ENCODE peak calls at places on chromosomes 6 and 20, in seven cellular contexts. One of them, this sample, is unnamed.
A peak's percentile ranks its signal among the peaks of the same experiment; 100 is the strongest.

GRCh38 chr6:133568970-133569889 is 319.7 kb upstream of the TCF21 start:
- DNase-seq in AG09319: no peak
- DNase-seq in NB4: peak; percentile 25
- DNase-seq in nephron progenitor cell: peak; percentile 21
- DNase-seq in cardiac fibroblast: peak; percentile 95
- DNase-seq in SK-N-SH: peak; percentile 50
- DNase-seq in neural crest cell: no peak
- DNase-seq in this sample: peak; percentile 92

GRCh38 chr20:31967830-31968249 is at the start of gene XKR7:
- DNase-seq in AG09319: no peak
- DNase-seq in nephron progenitor cell: peak; percentile 70
- DNase-seq in neural crest cell: peak; percentile 23
- DNase-seq in cardiac fibroblast: no peak
- DNase-seq in NB4: peak; percentile 64
- DNase-seq in SK-N-SH: peak; percentile 94
- DNase-seq in this sample: no peak

GRCh38 chr20:25058797-25059486 is 1.0 kb upstream of the ACSS1 start:
- DNase-seq in SK-N-SH: peak; percentile 49
- DNase-seq in neural crest cell: no peak
- DNase-seq in NB4: peak; percentile 46
- DNase-seq in cardiac fibroblast: no peak
- DNase-seq in AG09319: no peak
- DNase-seq in nephron progenitor cell: no peak
- DNase-seq in this sample: peak; percentile 10

GRCh38 chr6:147947521-147947920 is 395.1 kb upstream of the SASH1 start:
- DNase-seq in SK-N-SH: no peak
- DNase-seq in cardiac fibroblast: peak; percentile 4
- DNase-seq in neural crest cell: no peak
- DNase-seq in NB4: no peak
- DNase-seq in AG09319: no peak
- DNase-seq in nephron progenitor cell: no peak
- DNase-seq in this sample: peak; percentile 24

GRCh38 chr6:125598422-125598821 is 151.0 kb upstream of the HEY2 start:
- DNase-seq in SK-N-SH: no peak
- DNase-seq in cardiac fibroblast: peak; percentile 94
- DNase-seq in neural crest cell: no peak
- DNase-seq in NB4: peak; percentile 94
- DNase-seq in AG09319: peak; percentile 8
- DNase-seq in nephron progenitor cell: no peak
- DNase-seq in this sample: peak; percentile 29

GRCh38 chr6:109506841-109507240 is 23.8 kb upstream of the ZBTB24 start:
- DNase-seq in SK-N-SH: no peak
- DNase-seq in AG09319: no peak
- DNase-seq in cardiac fibroblast: no peak
- DNase-seq in nephron progenitor cell: no peak
- DNase-seq in neural crest cell: no peak
- DNase-seq in NB4: no peak
- DNase-seq in this sample: no peak

GRCh38 chr6:71126506-71126905 is 162.1 kb upstream of the OGFRL1 start:
- DNase-seq in AG09319: no peak
- DNase-seq in cardiac fibroblast: no peak
- DNase-seq in neural crest cell: no peak
- DNase-seq in SK-N-SH: no peak
- DNase-seq in nephron progenitor cell: no peak
- DNase-seq in NB4: no peak
- DNase-seq in this sample: no peak

GRCh38 chr6:39507331-39507998 is 185.0 kb upstream of the KCNK16 start:
- DNase-seq in nephron progenitor cell: no peak
- DNase-seq in neural crest cell: no peak
- DNase-seq in SK-N-SH: no peak
- DNase-seq in NB4: no peak
- DNase-seq in cardiac fibroblast: no peak
- DNase-seq in AG09319: no peak
- DNase-seq in this sample: no peak

GRCh38 chr20:23493172-23493772 is 2.4 kb downstream of the CST8 start:
- DNase-seq in AG09319: no peak
- DNase-seq in SK-N-SH: no peak
- DNase-seq in cardiac fibroblast: no peak
- DNase-seq in neural crest cell: no peak
- DNase-seq in nephron progenitor cell: no peak
- DNase-seq in NB4: no peak
- DNase-seq in this sample: no peak

GRCh38 chr20:986733-987355 is 15.3 kb downstream of the RSPO4 start:
- DNase-seq in SK-N-SH: no peak
- DNase-seq in NB4: peak; percentile 71
- DNase-seq in nephron progenitor cell: no peak
- DNase-seq in neural crest cell: no peak
- DNase-seq in AG09319: no peak
- DNase-seq in cardiac fibroblast: no peak
- DNase-seq in this sample: no peak

GRCh38 chr6:140846518-140847277 is 1286.0 kb upstream of the GJE1 start:
- DNase-seq in AG09319: no peak
- DNase-seq in SK-N-SH: no peak
- DNase-seq in nephron progenitor cell: no peak
- DNase-seq in NB4: no peak
- DNase-seq in cardiac fibroblast: peak; percentile 81
- DNase-seq in neural crest cell: no peak
- DNase-seq in this sample: peak; percentile 73

GRCh38 chr20:4869290-4870193 is 131.8 kb downstream of the SLC23A2 start:
- DNase-seq in neural crest cell: no peak
- DNase-seq in AG09319: no peak
- DNase-seq in SK-N-SH: no peak
- DNase-seq in cardiac fibroblast: no peak
- DNase-seq in nephron progenitor cell: no peak
- DNase-seq in NB4: no peak
- DNase-seq in this sample: no peak

GRCh38 chr20:63255911-63256704 is 1.8 kb upstream of the NKAIN4 start:
- DNase-seq in AG09319: no peak
- DNase-seq in cardiac fibroblast: no peak
- DNase-seq in nephron progenitor cell: no peak
- DNase-seq in neural crest cell: no peak
- DNase-seq in SK-N-SH: no peak
- DNase-seq in NB4: no peak
- DNase-seq in this sample: no peak

GRCh38 chr20:6120491-6120988 is 2.3 kb downstream of the FERMT1 start:
- DNase-seq in neural crest cell: no peak
- DNase-seq in NB4: peak; percentile 76
- DNase-seq in cardiac fibroblast: no peak
- DNase-seq in AG09319: no peak
- DNase-seq in nephron progenitor cell: no peak
- DNase-seq in SK-N-SH: no peak
- DNase-seq in this sample: no peak

GRCh38 chr6:7821426-7821825 is 89.2 kb downstream of the TXNDC5 start:
- DNase-seq in NB4: no peak
- DNase-seq in neural crest cell: no peak
- DNase-seq in AG09319: no peak
- DNase-seq in nephron progenitor cell: no peak
- DNase-seq in cardiac fibroblast: peak; percentile 59
- DNase-seq in SK-N-SH: no peak
- DNase-seq in this sample: peak; percentile 52

GRCh38 chr6:117829594-117830319 is 77.3 kb upstream of the SLC35F1 start:
- DNase-seq in cardiac fibroblast: peak; percentile 50
- DNase-seq in AG09319: no peak
- DNase-seq in NB4: peak; percentile 21
- DNase-seq in neural crest cell: peak; percentile 57
- DNase-seq in SK-N-SH: peak; percentile 27
- DNase-seq in nephron progenitor cell: peak; percentile 67
- DNase-seq in this sample: no peak

GRCh38 chr6:160137989-160138835 is 16.6 kb downstream of the SLC22A1 start:
- DNase-seq in neural crest cell: peak; percentile 57
- DNase-seq in AG09319: peak; percentile 28
- DNase-seq in NB4: peak; percentile 63
- DNase-seq in SK-N-SH: peak; percentile 54
- DNase-seq in cardiac fibroblast: peak; percentile 81
- DNase-seq in nephron progenitor cell: peak; percentile 64
- DNase-seq in this sample: peak; percentile 84

GRCh38 chr20:17964632-17965031 is 4.0 kb downstream of the SNX5 start:
- DNase-seq in nephron progenitor cell: no peak
- DNase-seq in neural crest cell: no peak
- DNase-seq in AG09319: no peak
- DNase-seq in NB4: no peak
- DNase-seq in cardiac fibroblast: no peak
- DNase-seq in SK-N-SH: no peak
- DNase-seq in this sample: no peak

GRCh38 chr6:160315310-160315709 is 32.9 kb upstream of the SLC22A3 start:
- DNase-seq in AG09319: no peak
- DNase-seq in NB4: no peak
- DNase-seq in cardiac fibroblast: peak; percentile 32
- DNase-seq in nephron progenitor cell: no peak
- DNase-seq in neural crest cell: no peak
- DNase-seq in SK-N-SH: no peak
- DNase-seq in this sample: no peak

GRCh38 chr6:55175778-55176084 is 1.4 kb downstream of the HCRTR2 start:
- DNase-seq in NB4: no peak
- DNase-seq in cardiac fibroblast: no peak
- DNase-seq in nephron progenitor cell: no peak
- DNase-seq in AG09319: no peak
- DNase-seq in neural crest cell: no peak
- DNase-seq in SK-N-SH: no peak
- DNase-seq in this sample: no peak

GRCh38 chr6:158655569-158656450 is 6.0 kb downstream of the SYTL3 start:
- DNase-seq in cardiac fibroblast: no peak
- DNase-seq in AG09319: no peak
- DNase-seq in nephron progenitor cell: no peak
- DNase-seq in neural crest cell: no peak
- DNase-seq in SK-N-SH: no peak
- DNase-seq in NB4: no peak
- DNase-seq in this sample: no peak

DNA sequence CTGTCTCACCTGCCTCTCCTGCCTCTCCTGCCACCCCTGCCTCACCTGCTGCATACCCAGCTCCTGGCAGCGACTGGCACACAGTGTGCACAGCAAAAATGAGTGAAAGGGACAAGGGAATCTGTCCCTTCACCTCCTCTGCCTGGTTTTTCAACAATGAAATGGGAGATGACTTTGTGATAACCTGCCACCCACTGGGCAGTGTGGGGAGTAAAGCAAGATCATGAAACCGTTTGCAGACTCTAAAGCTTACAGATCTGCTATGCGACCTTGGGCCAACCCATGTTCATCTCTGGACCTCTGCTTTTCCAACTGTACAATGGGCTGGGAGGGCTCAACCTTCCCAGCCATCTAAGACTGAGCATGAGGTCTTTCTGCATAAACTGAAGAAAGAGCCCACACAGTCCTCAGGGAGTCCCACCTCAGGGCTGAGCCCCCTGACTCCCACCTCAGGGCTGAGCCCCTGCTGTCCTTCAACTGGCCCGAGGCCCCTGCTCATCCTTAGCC is 81.1 kb downstream of the RIPOR3 start:
- DNase-seq in AG09319: no peak
- DNase-seq in SK-N-SH: no peak
- DNase-seq in nephron progenitor cell: no peak
- DNase-seq in cardiac fibroblast: no peak
- DNase-seq in NB4: peak; percentile 52
- DNase-seq in neural crest cell: no peak
- DNase-seq in this sample: peak; percentile 15
- TF ChIP-seq CTCF in AG09319: no peak
- TF ChIP-seq CTCF in SK-N-SH: peak; percentile 15
- TF ChIP-seq CTCF in nephron progenitor cell: no peak
- TF ChIP-seq CTCF in cardiac fibroblast: peak; percentile 10
- TF ChIP-seq CTCF in NB4: peak; percentile 36
- TF ChIP-seq CTCF in neural crest cell: no peak
- TF ChIP-seq CTCF in this sample: no peak

GRCh38 chr6:72865467-72865866 is 243.6 kb downstream of the KCNQ5 start:
- DNase-seq in NB4: no peak
- DNase-seq in neural crest cell: no peak
- DNase-seq in nephron progenitor cell: no peak
- DNase-seq in cardiac fibroblast: peak; percentile 63
- DNase-seq in AG09319: no peak
- DNase-seq in SK-N-SH: no peak
- DNase-seq in this sample: peak; percentile 66

GRCh38 chr6:72861935-72862432 is 240.1 kb downstream of the KCNQ5 start:
- DNase-seq in nephron progenitor cell: no peak
- DNase-seq in SK-N-SH: no peak
- DNase-seq in cardiac fibroblast: peak; percentile 74
- DNase-seq in neural crest cell: no peak
- DNase-seq in AG09319: peak; percentile 12
- DNase-seq in NB4: peak; percentile 72
- DNase-seq in this sample: peak; percentile 68

GRCh38 chr6:72863106-72863505 is 241.2 kb downstream of the KCNQ5 start:
- DNase-seq in nephron progenitor cell: no peak
- DNase-seq in neural crest cell: no peak
- DNase-seq in NB4: no peak
- DNase-seq in cardiac fibroblast: no peak
- DNase-seq in SK-N-SH: no peak
- DNase-seq in AG09319: no peak
- DNase-seq in this sample: no peak

GRCh38 chr6:72864799-72865198 is 242.9 kb downstream of the KCNQ5 start:
- DNase-seq in AG09319: no peak
- DNase-seq in nephron progenitor cell: no peak
- DNase-seq in SK-N-SH: no peak
- DNase-seq in neural crest cell: no peak
- DNase-seq in cardiac fibroblast: no peak
- DNase-seq in NB4: peak; percentile 8
- DNase-seq in this sample: no peak

GRCh38 chr6:72864236-72864635 is 242.4 kb downstream of the KCNQ5 start:
- DNase-seq in AG09319: no peak
- DNase-seq in cardiac fibroblast: no peak
- DNase-seq in neural crest cell: no peak
- DNase-seq in SK-N-SH: no peak
- DNase-seq in nephron progenitor cell: no peak
- DNase-seq in NB4: no peak
- DNase-seq in this sample: no peak
- TF ChIP-seq CTCF in AG09319: no peak
- TF ChIP-seq CTCF in cardiac fibroblast: no peak
- TF ChIP-seq CTCF in neural crest cell: no peak
- TF ChIP-seq CTCF in SK-N-SH: no peak
- TF ChIP-seq CTCF in nephron progenitor cell: no peak
- TF ChIP-seq CTCF in NB4: no peak
- TF ChIP-seq CTCF in this sample: no peak

GRCh38 chr6:50791900-50792508 is 26.7 kb upstream of the TFAP2B start:
- DNase-seq in AG09319: no peak
- DNase-seq in SK-N-SH: peak; percentile 59
- DNase-seq in NB4: peak; percentile 53
- DNase-seq in cardiac fibroblast: peak; percentile 58
- DNase-seq in neural crest cell: peak; percentile 18
- DNase-seq in nephron progenitor cell: peak; percentile 29
- DNase-seq in this sample: no peak
- TF ChIP-seq CTCF in AG09319: peak; percentile 69
- TF ChIP-seq CTCF in SK-N-SH: peak; percentile 86
- TF ChIP-seq CTCF in NB4: peak; percentile 80
- TF ChIP-seq CTCF in cardiac fibroblast: peak; percentile 71
- TF ChIP-seq CTCF in neural crest cell: peak; percentile 89
- TF ChIP-seq CTCF in nephron progenitor cell: peak; percentile 78
- TF ChIP-seq CTCF in this sample: peak; percentile 76

GRCh38 chr6:122730334-122730733 is 49.2 kb upstream of the FABP7 start:
- DNase-seq in SK-N-SH: no peak
- DNase-seq in nephron progenitor cell: no peak
- DNase-seq in cardiac fibroblast: no peak
- DNase-seq in AG09319: no peak
- DNase-seq in NB4: no peak
- DNase-seq in neural crest cell: no peak
- DNase-seq in this sample: no peak

GRCh38 chr6:122722746-122723145 is 56.8 kb upstream of the FABP7 start:
- DNase-seq in nephron progenitor cell: no peak
- DNase-seq in NB4: no peak
- DNase-seq in AG09319: no peak
- DNase-seq in SK-N-SH: no peak
- DNase-seq in cardiac fibroblast: peak; percentile 71
- DNase-seq in neural crest cell: no peak
- DNase-seq in this sample: peak; percentile 4

GRCh38 chr6:122730775-122731386 is 48.6 kb upstream of the FABP7 start:
- DNase-seq in cardiac fibroblast: peak; percentile 57
- DNase-seq in SK-N-SH: peak; percentile 20
- DNase-seq in NB4: peak; percentile 53
- DNase-seq in nephron progenitor cell: peak; percentile 24
- DNase-seq in neural crest cell: peak; percentile 17
- DNase-seq in AG09319: no peak
- DNase-seq in this sample: peak; percentile 65

GRCh38 chr6:122726649-122727048 is 52.9 kb upstream of the FABP7 start:
- DNase-seq in AG09319: no peak
- DNase-seq in cardiac fibroblast: peak; percentile 48
- DNase-seq in neural crest cell: no peak
- DNase-seq in SK-N-SH: peak; percentile 2
- DNase-seq in NB4: peak; percentile 23
- DNase-seq in nephron progenitor cell: peak; percentile 10
- DNase-seq in this sample: peak; percentile 40
- TF ChIP-seq CTCF in AG09319: peak; percentile 56
- TF ChIP-seq CTCF in cardiac fibroblast: peak; percentile 63
- TF ChIP-seq CTCF in neural crest cell: peak; percentile 65
- TF ChIP-seq CTCF in SK-N-SH: peak; percentile 62
- TF ChIP-seq CTCF in NB4: peak; percentile 59
- TF ChIP-seq CTCF in nephron progenitor cell: peak; percentile 43
- TF ChIP-seq CTCF in this sample: peak; percentile 63